ENCODE peak calls at places on chromosomes 2 and 18, in nine cellular contexts. T is GM13976; A is GM10248; R is stimulated activated CD8-positive, alpha-beta memory T cell treated with anti-CD3 and anti-CD28 coated beads, Interleukin-4, amount 100 ng/mL, for 1 hour; D is COR-L47; I is GM04504; B is natural killer cell; W is CD4-positive, alpha-beta T cell; P is activated CD4-positive, alpha-beta T cell treated with anti-CD3 and anti-CD28 coated beads, Interleukin-2, amount 10 ng/mL, durations not matched to agents 7 days and 5 days. Q is an unnamed sample.

GRCh38 chr2:241909769-241910168 is 40.2 kb downstream of the RTP5 start:
- DNase-seq in T (no peak), A (no peak), R (no peak), D (no peak), I (no peak), B (no peak), W (no peak), P (no peak), Q (no peak)

GRCh38 chr2:175476950-175477349 is 295.4 kb upstream of the ATP5MC3 start:
- DNase-seq in T (no peak), A (no peak), R (no peak), D (no peak), I (no peak), B (no peak), W (no peak), P (no peak), Q (no peak)

GRCh38 chr2:72090781-72091482 is 56.7 kb downstream of the CYP26B1 start:
- DNase-seq in T (no peak), A (no peak), R (no peak), D (no peak), I (no peak), B (no peak), W (no peak), P (no peak), Q (no peak)

GRCh38 chr18:46283268-46283667 is 179.1 kb downstream of the HAUS1 start:
- DNase-seq in T (no peak), A (no peak), R (no peak), D (no peak), I (no peak), B (no peak), W (no peak), P (no peak), Q (no peak)

GRCh38 chr2:135581282-135581681 is 50.0 kb downstream of the R3HDM1 start:
- DNase-seq in T (no peak), A (no peak), R (no peak), D (no peak), I (no peak), B (no peak), W (no peak), P (no peak), Q (no peak)

GRCh38 chr2:135299165-135299564 is 231.9 kb downstream of the ZRANB3 start:
- DNase-seq in T (no peak), A (no peak), R (no peak), D (no peak), I (no peak), B (no peak), W (no peak), P (no peak), Q (no peak)

GRCh38 chr2:144256996-144257707 is 262.8 kb downstream of the ZEB2 start:
- DNase-seq in T (no peak), A (no peak), R (no peak), D (no peak), I (peak), B (no peak), W (no peak), P (no peak), Q (no peak)

GRCh38 chr18:36620801-36621200 is 208.0 kb downstream of the TPGS2 start:
- DNase-seq in T (no peak), A (no peak), R (no peak), D (peak), I (no peak), B (no peak), W (no peak), P (no peak), Q (no peak)

GRCh38 chr2:102809291-102810189 is 47.7 kb downstream of the TMEM182 start:
- DNase-seq in T (no peak), A (no peak), R (no peak), D (no peak), I (no peak), B (no peak), W (no peak), P (no peak), Q (no peak)

GRCh38 chr2:241814571-241815476 is 5.8 kb downstream of the NEU4 start:
- DNase-seq in T (peak), A (peak), R (no peak), D (no peak), I (no peak), B (no peak), W (no peak), P (no peak), Q (no peak)

GRCh38 chr2:127810156-127810636 is 775 bp downstream of the WDR33 start:
- DNase-seq in T (no peak), A (no peak), R (no peak), D (no peak), I (no peak), B (no peak), W (no peak), P (no peak), Q (peak)

GRCh38 chr2:177352441-177353070 is 40.0 kb upstream of the AGPS start:
- DNase-seq in T (no peak), A (no peak), R (no peak), D (no peak), I (no peak), B (no peak), W (no peak), P (no peak), Q (no peak)

GRCh38 chr2:128172191-128172590 is 81.2 kb downstream of the UGGT1 start:
- DNase-seq in T (no peak), A (no peak), R (no peak), D (no peak), I (no peak), B (no peak), W (no peak), P (no peak), Q (no peak)

GRCh38 chr2:148614332-148615049 is 30.1 kb upstream of the EPC2 start:
- DNase-seq in T (peak), A (peak), R (no peak), D (no peak), I (no peak), B (no peak), W (no peak), P (no peak), Q (peak)

GRCh38 chr2:2861666-2862240 is 515.9 kb downstream of the EIPR1 start:
- DNase-seq in T (no peak), A (no peak), R (no peak), D (no peak), I (no peak), B (no peak), W (no peak), P (no peak), Q (no peak)

GRCh38 chr2:104794416-104794815 is 59.5 kb upstream of the POU3F3 start:
- DNase-seq in T (no peak), A (no peak), R (no peak), D (no peak), I (no peak), B (no peak), W (no peak), P (no peak), Q (no peak)

GRCh38 chr2:219247678-219248642 is 2.7 kb downstream of the STK16 start:
- DNase-seq in T (no peak), A (no peak), R (peak), D (no peak), I (no peak), B (no peak), W (peak), P (peak), Q (no peak)

GRCh38 chr2:128545829-128546228 is 227.2 kb upstream of the HS6ST1 start:
- DNase-seq in T (no peak), A (no peak), R (no peak), D (no peak), I (no peak), B (no peak), W (no peak), P (no peak), Q (no peak)

GRCh38 chr2:42224422-42225067 is 55.4 kb downstream of the EML4 start:
- DNase-seq in T (no peak), A (no peak), R (no peak), D (no peak), I (no peak), B (no peak), W (no peak), P (no peak), Q (peak)